ENCODE peak calls at places on chromosomes 1 and 21, in six cellular contexts. A is kidney, Q is A549, D is upper lobe of right lung, G is uterus, Y is pancreas. R is an unnamed sample.

GRCh38 chr1:158931055-158931737 is at the start of gene PYHIN1:
- DNase-seq in Q (no peak), D (no peak), G (no peak), Y (no peak), A (no peak), R (no peak)

GRCh38 chr1:7117599-7118281 is 332.5 kb downstream of the CAMTA1 start:
- DNase-seq in G (no peak), Y (no peak), Q (peak; percentile 55), D (no peak), A (peak; percentile 83), R (no peak)

GRCh38 chr1:198359024-198359653 is 181.3 kb downstream of the ATP6V1G3 start:
- DNase-seq in D (no peak), G (no peak), A (no peak), Y (no peak), Q (peak; percentile 11), R (no peak)

GRCh38 chr1:36126797-36127500 is 1.9 kb upstream of the COL8A2 start:
- DNase-seq in G (no peak), A (no peak), Y (no peak), D (no peak), Q (no peak), R (no peak)

GRCh38 chr1:38041941-38042834 is 4.4 kb downstream of the POU3F1 start:
- DNase-seq in Q (no peak), Y (no peak), G (no peak), A (no peak), D (peak; percentile 42), R (no peak)

GRCh38 chr1:34870395-34870794 is 10.8 kb upstream of the SMIM12 start:
- DNase-seq in D (no peak), A (no peak), Q (no peak), G (no peak), Y (no peak), R (no peak)

GRCh38 chr1:109777980-109778625 is 14.4 kb upstream of the EPS8L3 start:
- DNase-seq in Y (no peak), A (peak; percentile 49), D (peak; percentile 46), G (peak; percentile 21), Q (no peak), R (peak; percentile 34)

GRCh38 chr1:115828101-115829022 is 12.6 kb downstream of the NHLH2 start:
- DNase-seq in A (no peak), Y (peak; percentile 22), G (peak; percentile 48), Q (no peak), D (peak; percentile 71), R (peak; percentile 24)

GRCh38 chr1:100736766-100737165 is 17.2 kb downstream of the VCAM1 start:
- DNase-seq in Y (no peak), Q (no peak), A (no peak), D (no peak), G (no peak), R (no peak)

GRCh38 chr1:206103979-206104378 is 13.2 kb downstream of the AVPR1B start:
- DNase-seq in D (no peak), G (no peak), Y (no peak), A (no peak), Q (no peak), R (no peak)

GRCh38 chr1:235532350-235532749 is 28.1 kb upstream of the B3GALNT2 start:
- DNase-seq in D (no peak), Q (no peak), A (no peak), Y (no peak), G (no peak), R (no peak)

GRCh38 chr1:109914587-109915240 is 4.1 kb downstream of the CSF1 start:
- DNase-seq in A (no peak), Q (no peak), G (no peak), D (no peak), Y (no peak), R (peak; percentile 76)

GRCh38 chr21:41684381-41685245 is 82.2 kb downstream of the RIPK4 start:
- DNase-seq in A (no peak), D (peak; percentile 66), G (no peak), Y (peak; percentile 66), Q (peak; percentile 79), R (no peak)

GRCh38 chr21:36913247-36914169 is 53.0 kb downstream of the HLCS start:
- DNase-seq in A (no peak), Q (no peak), D (no peak), G (no peak), Y (no peak), R (no peak)

GRCh38 chr1:10943991-10944730 is 68.3 kb upstream of the TARDBP start:
- DNase-seq in Q (no peak), G (peak; percentile 42), A (no peak), Y (no peak), D (no peak), R (no peak)

GRCh38 chr1:31560394-31560793 is 15.9 kb upstream of the TINAGL1 start:
- DNase-seq in Q (no peak), D (no peak), A (no peak), Y (no peak), G (no peak), R (no peak)

GRCh38 chr1:173920868-173921267 is 3.7 kb upstream of the SERPINC1 start:
- DNase-seq in Y (no peak), D (no peak), G (no peak), A (no peak), Q (no peak), R (no peak)

GRCh38 chr1:57024855-57025254 is 59.0 kb upstream of the C8B start:
- DNase-seq in D (no peak), A (peak; percentile 43), Y (no peak), G (no peak), Q (no peak), R (no peak)

GRCh38 chr1:62301726-62302390 is 17.4 kb downstream of the KANK4 start:
- DNase-seq in A (no peak), Y (no peak), D (no peak), Q (no peak), G (no peak), R (no peak)

GRCh38 chr1:22267413-22268257 is 124.7 kb upstream of the WNT4 start:
- DNase-seq in Y (no peak), Q (no peak), A (no peak), G (no peak), D (no peak), R (no peak)

GRCh38 chr1:228647523-228648444 is 87.5 kb upstream of the RHOU start:
- DNase-seq in Q (peak; percentile 92), Y (peak; percentile 49), D (peak; percentile 68), G (peak; percentile 44), A (peak; percentile 81), R (no peak)

GRCh38 chr1:3507636-3508275 is 53.3 kb downstream of the ARHGEF16 start:
- DNase-seq in G (no peak), A (no peak), Y (no peak), D (no peak), Q (no peak), R (no peak)

GRCh38 chr1:231581859-231582258 is 44.7 kb upstream of the DISC1 start:
- DNase-seq in Y (no peak), A (no peak), G (no peak), Q (no peak), D (no peak), R (no peak)

GRCh38 chr1:231580874-231581273 is 45.7 kb upstream of the DISC1 start:
- DNase-seq in Q (no peak), A (no peak), Y (no peak), D (no peak), G (no peak), R (no peak)

GRCh38 chr1:231583376-231583775 is 43.2 kb upstream of the DISC1 start:
- DNase-seq in Y (no peak), A (no peak), G (no peak), Q (no peak), D (no peak), R (no peak)

DNA sequence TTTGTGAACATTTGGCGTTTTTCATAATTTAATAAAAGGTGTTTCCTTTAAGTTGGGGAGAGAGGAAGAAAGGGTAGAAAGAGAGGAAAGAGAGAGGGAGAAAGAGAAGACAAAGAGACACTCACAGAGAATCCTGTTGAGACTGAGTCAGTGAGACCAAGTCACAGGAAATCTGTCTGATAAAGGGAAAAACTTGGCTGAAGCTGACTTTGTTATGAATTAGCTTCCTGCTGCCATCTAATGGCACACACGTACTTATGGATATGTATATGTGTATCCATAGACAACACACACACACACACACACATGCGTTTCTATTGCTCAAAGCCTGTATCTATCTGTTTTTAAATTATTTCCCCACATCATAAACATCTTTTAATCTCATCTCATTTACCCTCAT is 42.5 kb upstream of the DISC1 start:
- DNase-seq in Y (no peak), G (no peak), Q (peak; percentile 86), D (no peak), A (no peak), R (no peak)
- TF ChIP-seq CTCF in Y (no peak), G (no peak), Q (peak; percentile 69), D (no peak), A (no peak), R (peak; percentile 5)

GRCh38 chr1:43294761-43295160 is 6.0 kb upstream of the TIE1 start:
- DNase-seq in G (no peak), Y (no peak), D (no peak), Q (no peak), A (no peak), R (no peak)

GRCh38 chr1:43298055-43298454 is 2.7 kb upstream of the TIE1 start:
- DNase-seq in Q (no peak), Y (no peak), D (no peak), G (no peak), A (no peak), R (no peak)

GRCh38 chr1:43299101-43299500 is 1.7 kb upstream of the TIE1 start:
- DNase-seq in Q (no peak), Y (no peak), G (no peak), D (no peak), A (no peak), R (no peak)

GRCh38 chr1:43293896-43294760 is 6.7 kb upstream of the TIE1 start:
- DNase-seq in D (no peak), Q (no peak), A (no peak), Y (no peak), G (no peak), R (no peak)

GRCh38 chr1:43296207-43296606 is 4.6 kb upstream of the TIE1 start:
- DNase-seq in Q (no peak), A (no peak), D (no peak), G (no peak), Y (no peak), R (no peak)
- H3K4me1 ChIP-seq in Q (peaks cover 8% of the 10 kb centered on the region), A (peaks cover 22% of the 10 kb centered on the region), D (peaks cover 27% of the 10 kb centered on the region), G (no peaks in the 10 kb centered on the region), Y (peaks cover 15% of the 10 kb centered on the region), R (peaks cover 12% of the 10 kb centered on the region)

GRCh38 chr21:28083350-28083749 is 909.3 kb downstream of the LTN1 start:
- DNase-seq in D (no peak), Y (no peak), Q (no peak), G (no peak), A (no peak), R (no peak)
- TF ChIP-seq CTCF in D (no peak), Y (no peak), Q (no peak), G (no peak), A (no peak), R (no peak)

GRCh38 chr1:25432749-25433388 is 2.2 kb downstream of the MACO1 start:
- DNase-seq in D (no peak), A (no peak), Y (no peak), Q (no peak), G (no peak), R (no peak)
- H3K4me1 ChIP-seq in D (peaks cover 45% of the 10 kb centered on the region), A (peaks cover 25% of the 10 kb centered on the region), Y (peaks cover 8% of the 10 kb centered on the region), Q (peaks cover 49% of the 10 kb centered on the region), G (peaks cover 4% of the 10 kb centered on the region), R (peaks cover 50% of the 10 kb centered on the region)

R was measured in psoas muscle.